ENCODE peak calls at places on chromosomes 6 and 20, in five cellular contexts. One of them, this sample, is unnamed.

GRCh38 chr20:37349517-37350491 is 3.9 kb downstream of the SRC start:
- DNase-seq in neural progenitor cell: no peak
- DNase-seq in fibroblast of the aortic adventitia: peak; percentile 28
- DNase-seq in GM12865: peak; percentile 64
- DNase-seq in breast epithelium: no peak
- DNase-seq in this sample: peak; percentile 27

GRCh38 chr6:113920663-113921267 is 50.2 kb downstream of the HDAC2 start:
- DNase-seq in neural progenitor cell: no peak
- DNase-seq in fibroblast of the aortic adventitia: no peak
- DNase-seq in GM12865: peak; percentile 45
- DNase-seq in breast epithelium: no peak
- DNase-seq in this sample: no peak

GRCh38 chr6:34281702-34282334 is 33.0 kb upstream of the SMIM29 start:
- DNase-seq in neural progenitor cell: no peak
- DNase-seq in fibroblast of the aortic adventitia: no peak
- DNase-seq in GM12865: no peak
- DNase-seq in breast epithelium: no peak
- DNase-seq in this sample: no peak

GRCh38 chr6:43990275-43990626 is 137.0 kb downstream of the MRPL14 start:
- DNase-seq in neural progenitor cell: no peak
- DNase-seq in fibroblast of the aortic adventitia: peak; percentile 55
- DNase-seq in GM12865: no peak
- DNase-seq in breast epithelium: peak; percentile 68
- DNase-seq in this sample: peak; percentile 42

GRCh38 chr6:140082867-140083297 is 708.4 kb upstream of the CITED2 start:
- DNase-seq in neural progenitor cell: no peak
- DNase-seq in fibroblast of the aortic adventitia: peak; percentile 74
- DNase-seq in GM12865: no peak
- DNase-seq in breast epithelium: no peak
- DNase-seq in this sample: peak; percentile 84

GRCh38 chr20:24751551-24751950 is 197.5 kb upstream of the CST7 start:
- DNase-seq in neural progenitor cell: no peak
- DNase-seq in fibroblast of the aortic adventitia: no peak
- DNase-seq in GM12865: no peak
- DNase-seq in breast epithelium: no peak
- DNase-seq in this sample: no peak

GRCh38 chr20:6993016-6993415 is 225.5 kb downstream of the BMP2 start:
- DNase-seq in neural progenitor cell: no peak
- DNase-seq in fibroblast of the aortic adventitia: peak; percentile 7
- DNase-seq in GM12865: no peak
- DNase-seq in breast epithelium: no peak
- DNase-seq in this sample: peak; percentile 36

GRCh38 chr6:46796842-46797241 is 3.7 kb downstream of the MEP1A start:
- DNase-seq in neural progenitor cell: no peak
- DNase-seq in fibroblast of the aortic adventitia: no peak
- DNase-seq in GM12865: no peak
- DNase-seq in breast epithelium: no peak
- DNase-seq in this sample: no peak

GRCh38 chr6:49541210-49541724 is 9.2 kb upstream of the C6orf141 start:
- DNase-seq in neural progenitor cell: no peak
- DNase-seq in fibroblast of the aortic adventitia: peak; percentile 94
- DNase-seq in GM12865: no peak
- DNase-seq in breast epithelium: no peak
- DNase-seq in this sample: peak; percentile 93

GRCh38 chr20:10864076-10864672 is 190.4 kb upstream of the JAG1 start:
- DNase-seq in neural progenitor cell: no peak
- DNase-seq in fibroblast of the aortic adventitia: peak; percentile 89
- DNase-seq in GM12865: no peak
- DNase-seq in breast epithelium: no peak
- DNase-seq in this sample: no peak

GRCh38 chr6:29631860-29632731 is 887 bp downstream of the GABBR1 start:
- DNase-seq in neural progenitor cell: peak; percentile 78
- DNase-seq in fibroblast of the aortic adventitia: peak; percentile 54
- DNase-seq in GM12865: no peak
- DNase-seq in breast epithelium: peak; percentile 54
- DNase-seq in this sample: peak; percentile 72

DNA sequence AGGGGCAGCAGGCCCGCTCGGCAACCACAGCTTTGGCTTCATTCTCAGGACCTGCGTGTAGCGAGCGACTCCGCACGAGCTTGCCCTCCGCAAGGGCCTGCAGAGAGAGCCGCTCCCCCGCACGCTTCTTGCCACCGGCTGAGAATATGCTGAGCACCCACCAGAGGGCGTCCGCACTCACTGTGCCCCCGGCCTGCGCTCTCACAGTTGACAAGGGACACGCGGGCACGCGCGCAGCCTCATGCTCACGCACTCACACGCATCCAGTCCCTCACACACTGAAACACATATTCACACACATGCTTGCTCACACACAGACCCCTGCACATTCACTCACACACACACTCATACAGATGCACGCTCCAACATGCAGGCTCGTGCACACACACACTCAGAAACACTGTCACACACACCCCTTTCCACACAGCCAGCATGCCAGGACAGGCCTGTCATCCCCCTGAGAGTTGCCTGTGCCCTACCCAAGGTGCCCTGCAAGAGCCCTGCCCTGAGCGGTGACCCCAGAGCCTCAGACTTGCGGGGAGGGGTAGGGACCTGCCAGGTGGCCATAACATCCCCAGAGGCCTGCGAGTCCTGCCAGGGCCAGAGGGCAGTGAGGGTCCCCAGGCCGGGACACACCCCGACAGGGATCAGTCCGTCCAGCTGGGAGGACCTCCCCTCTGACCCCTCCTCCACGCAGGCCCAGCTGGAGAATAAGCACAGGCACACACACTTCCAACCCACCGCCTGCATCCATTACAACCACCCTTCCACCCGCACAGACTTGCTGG is 174.1 kb downstream of the BMP7 start:
- DNase-seq in neural progenitor cell: peak; percentile 88
- DNase-seq in fibroblast of the aortic adventitia: peak; percentile 22
- DNase-seq in GM12865: peak; percentile 70
- DNase-seq in breast epithelium: no peak
- DNase-seq in this sample: peak; percentile 29
- TF ChIP-seq CTCF in neural progenitor cell: peak; percentile 85
- TF ChIP-seq CTCF in fibroblast of the aortic adventitia: peak; percentile 57
- TF ChIP-seq CTCF in GM12865: peak; percentile 80
- TF ChIP-seq CTCF in breast epithelium: peak; percentile 80
- TF ChIP-seq CTCF in this sample: peak; percentile 68

GRCh38 chr20:2378893-2379292 is 1.8 kb upstream of the TGM6 start:
- DNase-seq in neural progenitor cell: no peak
- DNase-seq in fibroblast of the aortic adventitia: no peak
- DNase-seq in GM12865: no peak
- DNase-seq in breast epithelium: no peak
- DNase-seq in this sample: no peak

GRCh38 chr20:2379511-2380229 is 1.0 kb upstream of the TGM6 start:
- DNase-seq in neural progenitor cell: no peak
- DNase-seq in fibroblast of the aortic adventitia: no peak
- DNase-seq in GM12865: peak; percentile 29
- DNase-seq in breast epithelium: no peak
- DNase-seq in this sample: no peak

GRCh38 chr20:2381303-2381702 is 602 bp downstream of the TGM6 start:
- DNase-seq in neural progenitor cell: no peak
- DNase-seq in fibroblast of the aortic adventitia: no peak
- DNase-seq in GM12865: no peak
- DNase-seq in breast epithelium: no peak
- DNase-seq in this sample: no peak

GRCh38 chr20:2382833-2383232 is 2.1 kb downstream of the TGM6 start:
- DNase-seq in neural progenitor cell: no peak
- DNase-seq in fibroblast of the aortic adventitia: peak; percentile 25
- DNase-seq in GM12865: no peak
- DNase-seq in breast epithelium: no peak
- DNase-seq in this sample: no peak

GRCh38 chr20:2380601-2381000 is at the start of gene TGM6:
- DNase-seq in neural progenitor cell: no peak
- DNase-seq in fibroblast of the aortic adventitia: no peak
- DNase-seq in GM12865: no peak
- DNase-seq in breast epithelium: no peak
- DNase-seq in this sample: no peak
- H3K4me3 ChIP-seq in neural progenitor cell: no peak within 1 kb of the TSS
- H3K4me3 ChIP-seq in fibroblast of the aortic adventitia: no peak within 1 kb of the TSS
- H3K4me3 ChIP-seq in GM12865: no peak within 1 kb of the TSS
- H3K4me3 ChIP-seq in breast epithelium: no peak within 1 kb of the TSS
- H3K4me3 ChIP-seq in this sample: no peak within 1 kb of the TSS

GRCh38 chr20:32537657-32538525 is 47.2 kb downstream of the NOL4L start:
- DNase-seq in neural progenitor cell: no peak
- DNase-seq in fibroblast of the aortic adventitia: no peak
- DNase-seq in GM12865: no peak
- DNase-seq in breast epithelium: no peak
- DNase-seq in this sample: no peak

GRCh38 chr20:32536861-32537656 is 48.1 kb downstream of the NOL4L start:
- DNase-seq in neural progenitor cell: peak; percentile 39
- DNase-seq in fibroblast of the aortic adventitia: no peak
- DNase-seq in GM12865: peak; percentile 35
- DNase-seq in breast epithelium: no peak
- DNase-seq in this sample: no peak

GRCh38 chr20:32539817-32540675 is 45.1 kb downstream of the NOL4L start:
- DNase-seq in neural progenitor cell: no peak
- DNase-seq in fibroblast of the aortic adventitia: no peak
- DNase-seq in GM12865: peak; percentile 73
- DNase-seq in breast epithelium: no peak
- DNase-seq in this sample: no peak

GRCh38 chr20:32538526-32538918 is 46.6 kb downstream of the NOL4L start:
- DNase-seq in neural progenitor cell: no peak
- DNase-seq in fibroblast of the aortic adventitia: peak; percentile 39
- DNase-seq in GM12865: no peak
- DNase-seq in breast epithelium: no peak
- DNase-seq in this sample: no peak

DNA sequence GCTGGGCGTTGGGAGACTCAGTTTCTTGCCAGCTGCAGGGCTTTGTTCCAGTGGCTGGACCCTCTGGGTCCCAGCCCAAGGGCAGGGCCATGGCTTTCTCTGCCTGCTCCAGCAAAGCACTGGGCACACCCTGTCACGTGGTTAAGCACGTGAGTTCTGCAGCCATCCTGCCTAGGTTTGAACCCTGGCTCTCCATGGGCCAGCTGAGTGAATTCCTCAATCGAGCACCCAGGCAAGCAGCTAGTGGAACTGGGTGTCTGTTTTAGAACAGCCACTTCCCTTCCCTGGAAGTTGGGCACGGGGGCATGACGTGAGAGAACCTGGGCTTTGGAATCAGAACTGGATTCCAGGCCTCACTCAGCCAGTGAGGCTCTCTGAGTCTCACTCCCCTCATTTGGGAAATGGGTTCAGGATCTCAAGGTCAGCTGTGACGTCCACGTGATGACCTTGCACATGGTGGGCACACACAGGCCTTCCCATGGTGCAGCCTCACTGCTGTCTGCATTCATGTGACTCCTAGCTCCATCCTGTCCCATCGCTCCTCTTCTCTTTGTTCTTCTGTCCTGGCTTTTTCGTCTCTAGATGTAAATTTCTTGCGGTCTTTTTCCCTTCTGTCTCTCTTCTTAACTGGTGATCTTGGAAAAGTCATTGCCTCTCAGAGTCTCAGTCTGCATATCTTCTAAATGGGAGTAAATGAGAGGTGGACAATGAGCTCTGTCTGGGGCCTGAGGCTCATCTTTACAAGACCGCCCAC is 45.9 kb downstream of the NOL4L start:
- DNase-seq in neural progenitor cell: no peak
- DNase-seq in fibroblast of the aortic adventitia: peak; percentile 34
- DNase-seq in GM12865: no peak
- DNase-seq in breast epithelium: no peak
- DNase-seq in this sample: no peak
- TF ChIP-seq CTCF in neural progenitor cell: no peak
- TF ChIP-seq CTCF in fibroblast of the aortic adventitia: no peak
- TF ChIP-seq CTCF in GM12865: no peak
- TF ChIP-seq CTCF in breast epithelium: no peak
- TF ChIP-seq CTCF in this sample: no peak

DNA sequence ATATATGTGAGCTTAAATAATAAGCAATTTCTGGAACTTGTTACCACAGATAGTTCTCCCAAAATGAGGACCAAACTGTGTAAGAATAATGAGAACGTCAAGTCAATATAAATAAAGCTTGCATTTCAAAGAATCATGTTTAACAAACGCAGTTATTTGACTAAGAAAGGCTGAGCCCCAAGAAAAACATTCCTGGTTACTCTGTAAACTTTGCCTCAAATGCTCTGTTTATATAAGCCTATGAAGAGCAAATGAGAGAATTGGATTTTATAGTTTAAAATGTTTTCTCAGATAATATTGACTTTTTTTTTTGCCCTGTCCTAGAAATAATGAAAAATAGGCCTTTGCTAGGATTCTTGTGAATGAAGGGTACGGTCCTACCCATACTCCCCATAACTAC is 81.3 kb downstream of the C6orf52 start:
- DNase-seq in neural progenitor cell: no peak
- DNase-seq in fibroblast of the aortic adventitia: peak; percentile 47
- DNase-seq in GM12865: no peak
- DNase-seq in breast epithelium: no peak
- DNase-seq in this sample: no peak
- H3K4me3 ChIP-seq in neural progenitor cell: no peak overlapping the region
- H3K4me3 ChIP-seq in fibroblast of the aortic adventitia: no peak overlapping the region
- H3K4me3 ChIP-seq in GM12865: no peak overlapping the region
- H3K4me3 ChIP-seq in breast epithelium: no peak overlapping the region
- H3K4me3 ChIP-seq in this sample: no peak overlapping the region

GRCh38 chr6:26054937-26055669 is 32.1 kb upstream of the HFE start:
- DNase-seq in neural progenitor cell: peak; percentile 91
- DNase-seq in fibroblast of the aortic adventitia: peak; percentile 98
- DNase-seq in GM12865: peak; percentile 97
- DNase-seq in breast epithelium: peak; percentile 94
- DNase-seq in this sample: peak; percentile 97
- TF ChIP-seq CTCF in neural progenitor cell: peak; percentile 20
- TF ChIP-seq CTCF in fibroblast of the aortic adventitia: peak; percentile 3
- TF ChIP-seq CTCF in GM12865: no peak
- TF ChIP-seq CTCF in breast epithelium: peak; percentile 68
- TF ChIP-seq CTCF in this sample: peak; percentile 21